ENCODE peak calls at places on chromosomes 1 and 21, in ten cellular contexts. One of them, this sample, is unnamed.

GRCh38 chr21:37916795-37917142 is 512 bp upstream of the KCNJ6 start:
- DNase-seq in BE2C: peak; percentile 34
- DNase-seq in CD8-positive, alpha-beta T cell: no peak
- DNase-seq in foreskin fibroblast: peak; percentile 23
- DNase-seq in mesothelial cell of epicardium: no peak
- DNase-seq in astrocyte of the spinal cord: no peak
- DNase-seq in lower leg skin: no peak
- DNase-seq in WTC11: peak; percentile 83
- DNase-seq in HFF-Myc: no peak
- DNase-seq in cardiac fibroblast: no peak
- DNase-seq in this sample: no peak

GRCh38 chr1:100622966-100623762 is 85.2 kb downstream of the GPR88 start:
- DNase-seq in BE2C: no peak
- DNase-seq in CD8-positive, alpha-beta T cell: no peak
- DNase-seq in foreskin fibroblast: peak; percentile 43
- DNase-seq in mesothelial cell of epicardium: no peak
- DNase-seq in astrocyte of the spinal cord: peak; percentile 88
- DNase-seq in lower leg skin: no peak
- DNase-seq in WTC11: no peak
- DNase-seq in HFF-Myc: no peak
- DNase-seq in cardiac fibroblast: peak; percentile 90
- DNase-seq in this sample: no peak

GRCh38 chr1:42463906-42464305 is 820 bp downstream of the CCDC30 start:
- DNase-seq in BE2C: no peak
- DNase-seq in CD8-positive, alpha-beta T cell: no peak
- DNase-seq in foreskin fibroblast: no peak
- DNase-seq in mesothelial cell of epicardium: no peak
- DNase-seq in astrocyte of the spinal cord: no peak
- DNase-seq in lower leg skin: no peak
- DNase-seq in WTC11: no peak
- DNase-seq in HFF-Myc: no peak
- DNase-seq in cardiac fibroblast: no peak
- DNase-seq in this sample: no peak

GRCh38 chr1:8925406-8925805 is 20.3 kb upstream of the CA6 start:
- DNase-seq in BE2C: no peak
- DNase-seq in CD8-positive, alpha-beta T cell: no peak
- DNase-seq in foreskin fibroblast: no peak
- DNase-seq in mesothelial cell of epicardium: no peak
- DNase-seq in astrocyte of the spinal cord: no peak
- DNase-seq in lower leg skin: no peak
- DNase-seq in WTC11: no peak
- DNase-seq in HFF-Myc: no peak
- DNase-seq in cardiac fibroblast: no peak
- DNase-seq in this sample: no peak

GRCh38 chr21:42160111-42160949 is 58.6 kb upstream of the ABCG1 start:
- DNase-seq in BE2C: no peak
- DNase-seq in CD8-positive, alpha-beta T cell: peak; percentile 71
- DNase-seq in foreskin fibroblast: no peak
- DNase-seq in mesothelial cell of epicardium: no peak
- DNase-seq in astrocyte of the spinal cord: no peak
- DNase-seq in lower leg skin: peak; percentile 78
- DNase-seq in WTC11: no peak
- DNase-seq in HFF-Myc: no peak
- DNase-seq in cardiac fibroblast: no peak
- DNase-seq in this sample: peak; percentile 9

GRCh38 chr1:152458384-152459185 is 44.5 kb upstream of the CRNN start:
- DNase-seq in BE2C: peak; percentile 70
- DNase-seq in CD8-positive, alpha-beta T cell: peak; percentile 69
- DNase-seq in foreskin fibroblast: peak; percentile 79
- DNase-seq in mesothelial cell of epicardium: no peak
- DNase-seq in astrocyte of the spinal cord: peak; percentile 75
- DNase-seq in lower leg skin: peak; percentile 94
- DNase-seq in WTC11: peak; percentile 55
- DNase-seq in HFF-Myc: peak; percentile 27
- DNase-seq in cardiac fibroblast: peak; percentile 87
- DNase-seq in this sample: peak; percentile 61

GRCh38 chr1:165129568-165130164 is 226.8 kb downstream of the LMX1A start:
- DNase-seq in BE2C: peak; percentile 67
- DNase-seq in CD8-positive, alpha-beta T cell: no peak
- DNase-seq in foreskin fibroblast: peak; percentile 43
- DNase-seq in mesothelial cell of epicardium: peak; percentile 56
- DNase-seq in astrocyte of the spinal cord: peak; percentile 14
- DNase-seq in lower leg skin: peak; percentile 87
- DNase-seq in WTC11: peak; percentile 89
- DNase-seq in HFF-Myc: no peak
- DNase-seq in cardiac fibroblast: peak; percentile 29
- DNase-seq in this sample: peak; percentile 33

GRCh38 chr1:163145435-163145834 is 57.3 kb downstream of the RGS5 start:
- DNase-seq in BE2C: no peak
- DNase-seq in CD8-positive, alpha-beta T cell: no peak
- DNase-seq in foreskin fibroblast: no peak
- DNase-seq in mesothelial cell of epicardium: no peak
- DNase-seq in astrocyte of the spinal cord: no peak
- DNase-seq in lower leg skin: no peak
- DNase-seq in WTC11: no peak
- DNase-seq in HFF-Myc: no peak
- DNase-seq in cardiac fibroblast: no peak
- DNase-seq in this sample: no peak

GRCh38 chr1:76266762-76267161 is 192.2 kb downstream of the ST6GALNAC3 start:
- DNase-seq in BE2C: peak; percentile 42
- DNase-seq in CD8-positive, alpha-beta T cell: no peak
- DNase-seq in foreskin fibroblast: no peak
- DNase-seq in mesothelial cell of epicardium: no peak
- DNase-seq in astrocyte of the spinal cord: no peak
- DNase-seq in lower leg skin: no peak
- DNase-seq in WTC11: no peak
- DNase-seq in HFF-Myc: no peak
- DNase-seq in cardiac fibroblast: no peak
- DNase-seq in this sample: no peak
- TF ChIP-seq CTCF in BE2C: no peak
- TF ChIP-seq CTCF in CD8-positive, alpha-beta T cell: no peak
- TF ChIP-seq CTCF in foreskin fibroblast: no peak
- TF ChIP-seq CTCF in mesothelial cell of epicardium: no peak
- TF ChIP-seq CTCF in astrocyte of the spinal cord: no peak
- TF ChIP-seq CTCF in lower leg skin: no peak
- TF ChIP-seq CTCF in WTC11: no peak
- TF ChIP-seq CTCF in HFF-Myc: no peak
- TF ChIP-seq CTCF in cardiac fibroblast: no peak
- TF ChIP-seq CTCF in this sample: no peak

GRCh38 chr1:111221633-111222286 is 5.8 kb upstream of the CHI3L2 start:
- DNase-seq in BE2C: peak; percentile 28
- DNase-seq in CD8-positive, alpha-beta T cell: peak; percentile 59
- DNase-seq in foreskin fibroblast: peak; percentile 24
- DNase-seq in mesothelial cell of epicardium: no peak
- DNase-seq in astrocyte of the spinal cord: no peak
- DNase-seq in lower leg skin: no peak
- DNase-seq in WTC11: no peak
- DNase-seq in HFF-Myc: no peak
- DNase-seq in cardiac fibroblast: no peak
- DNase-seq in this sample: peak; percentile 65

GRCh38 chr1:111221276-111221632 is 6.3 kb upstream of the CHI3L2 start:
- DNase-seq in BE2C: no peak
- DNase-seq in CD8-positive, alpha-beta T cell: no peak
- DNase-seq in foreskin fibroblast: no peak
- DNase-seq in mesothelial cell of epicardium: no peak
- DNase-seq in astrocyte of the spinal cord: no peak
- DNase-seq in lower leg skin: no peak
- DNase-seq in WTC11: no peak
- DNase-seq in HFF-Myc: no peak
- DNase-seq in cardiac fibroblast: no peak
- DNase-seq in this sample: no peak

GRCh38 chr1:111222308-111223125 is 5.0 kb upstream of the CHI3L2 start:
- DNase-seq in BE2C: peak; percentile 86
- DNase-seq in CD8-positive, alpha-beta T cell: peak; percentile 68
- DNase-seq in foreskin fibroblast: peak; percentile 81
- DNase-seq in mesothelial cell of epicardium: peak; percentile 45
- DNase-seq in astrocyte of the spinal cord: peak; percentile 61
- DNase-seq in lower leg skin: peak; percentile 95
- DNase-seq in WTC11: peak; percentile 93
- DNase-seq in HFF-Myc: no peak
- DNase-seq in cardiac fibroblast: peak; percentile 72
- DNase-seq in this sample: peak; percentile 51

GRCh38 chr1:111225091-111225490 is 2.4 kb upstream of the CHI3L2 start:
- DNase-seq in BE2C: no peak
- DNase-seq in CD8-positive, alpha-beta T cell: no peak
- DNase-seq in foreskin fibroblast: no peak
- DNase-seq in mesothelial cell of epicardium: no peak
- DNase-seq in astrocyte of the spinal cord: no peak
- DNase-seq in lower leg skin: no peak
- DNase-seq in WTC11: no peak
- DNase-seq in HFF-Myc: no peak
- DNase-seq in cardiac fibroblast: no peak
- DNase-seq in this sample: no peak

DNA sequence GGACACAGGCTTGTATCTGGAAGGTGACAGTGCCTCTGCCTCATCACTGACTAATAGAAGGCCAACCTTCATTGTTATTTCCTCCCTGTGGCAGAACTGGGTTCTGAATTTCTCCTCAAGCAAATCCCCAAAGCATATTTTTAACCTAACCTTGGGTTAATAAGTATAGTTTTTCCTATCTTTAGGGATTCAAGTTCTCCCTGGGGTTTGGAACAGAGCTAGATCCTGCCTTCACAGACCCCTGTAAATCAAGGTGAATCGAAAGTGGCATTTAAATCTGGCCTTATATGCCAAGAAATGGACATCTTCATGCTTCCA is 4.4 kb upstream of the CHI3L2 start:
- DNase-seq in BE2C: no peak
- DNase-seq in CD8-positive, alpha-beta T cell: no peak
- DNase-seq in foreskin fibroblast: no peak
- DNase-seq in mesothelial cell of epicardium: no peak
- DNase-seq in astrocyte of the spinal cord: no peak
- DNase-seq in lower leg skin: no peak
- DNase-seq in WTC11: no peak
- DNase-seq in HFF-Myc: no peak
- DNase-seq in cardiac fibroblast: no peak
- DNase-seq in this sample: no peak
- TF ChIP-seq CTCF in BE2C: no peak
- TF ChIP-seq CTCF in CD8-positive, alpha-beta T cell: peak; percentile 37
- TF ChIP-seq CTCF in foreskin fibroblast: no peak
- TF ChIP-seq CTCF in mesothelial cell of epicardium: no peak
- TF ChIP-seq CTCF in astrocyte of the spinal cord: no peak
- TF ChIP-seq CTCF in lower leg skin: no peak
- TF ChIP-seq CTCF in WTC11: no peak
- TF ChIP-seq CTCF in HFF-Myc: no peak
- TF ChIP-seq CTCF in cardiac fibroblast: no peak
- TF ChIP-seq CTCF in this sample: no peak

GRCh38 chr1:234658143-234658542 is 48.2 kb upstream of the IRF2BP2 start:
- DNase-seq in BE2C: no peak
- DNase-seq in CD8-positive, alpha-beta T cell: no peak
- DNase-seq in foreskin fibroblast: peak; percentile 89
- DNase-seq in mesothelial cell of epicardium: no peak
- DNase-seq in astrocyte of the spinal cord: peak; percentile 34
- DNase-seq in lower leg skin: peak; percentile 91
- DNase-seq in WTC11: no peak
- DNase-seq in HFF-Myc: no peak
- DNase-seq in cardiac fibroblast: peak; percentile 65
- DNase-seq in this sample: no peak

GRCh38 chr1:234655328-234656069 is 45.5 kb upstream of the IRF2BP2 start:
- DNase-seq in BE2C: peak; percentile 31
- DNase-seq in CD8-positive, alpha-beta T cell: no peak
- DNase-seq in foreskin fibroblast: no peak
- DNase-seq in mesothelial cell of epicardium: no peak
- DNase-seq in astrocyte of the spinal cord: no peak
- DNase-seq in lower leg skin: no peak
- DNase-seq in WTC11: no peak
- DNase-seq in HFF-Myc: no peak
- DNase-seq in cardiac fibroblast: no peak
- DNase-seq in this sample: no peak

GRCh38 chr1:234659538-234659937 is 49.6 kb upstream of the IRF2BP2 start:
- DNase-seq in BE2C: no peak
- DNase-seq in CD8-positive, alpha-beta T cell: no peak
- DNase-seq in foreskin fibroblast: peak; percentile 93
- DNase-seq in mesothelial cell of epicardium: no peak
- DNase-seq in astrocyte of the spinal cord: peak; percentile 87
- DNase-seq in lower leg skin: peak; percentile 77
- DNase-seq in WTC11: no peak
- DNase-seq in HFF-Myc: peak; percentile 25
- DNase-seq in cardiac fibroblast: peak; percentile 91
- DNase-seq in this sample: no peak

GRCh38 chr1:234656070-234656875 is 46.3 kb upstream of the IRF2BP2 start:
- DNase-seq in BE2C: no peak
- DNase-seq in CD8-positive, alpha-beta T cell: no peak
- DNase-seq in foreskin fibroblast: peak; percentile 34
- DNase-seq in mesothelial cell of epicardium: no peak
- DNase-seq in astrocyte of the spinal cord: no peak
- DNase-seq in lower leg skin: no peak
- DNase-seq in WTC11: no peak
- DNase-seq in HFF-Myc: no peak
- DNase-seq in cardiac fibroblast: peak; percentile 43
- DNase-seq in this sample: no peak

GRCh38 chr1:234656981-234657651 is 47.1 kb upstream of the IRF2BP2 start:
- DNase-seq in BE2C: no peak
- DNase-seq in CD8-positive, alpha-beta T cell: no peak
- DNase-seq in foreskin fibroblast: peak; percentile 98
- DNase-seq in mesothelial cell of epicardium: no peak
- DNase-seq in astrocyte of the spinal cord: peak; percentile 93
- DNase-seq in lower leg skin: peak; percentile 85
- DNase-seq in WTC11: no peak
- DNase-seq in HFF-Myc: peak; percentile 89
- DNase-seq in cardiac fibroblast: peak; percentile 99
- DNase-seq in this sample: peak; percentile 32
- TF ChIP-seq CTCF in BE2C: no peak
- TF ChIP-seq CTCF in CD8-positive, alpha-beta T cell: no peak
- TF ChIP-seq CTCF in foreskin fibroblast: no peak
- TF ChIP-seq CTCF in mesothelial cell of epicardium: no peak
- TF ChIP-seq CTCF in astrocyte of the spinal cord: no peak
- TF ChIP-seq CTCF in lower leg skin: no peak
- TF ChIP-seq CTCF in WTC11: no peak
- TF ChIP-seq CTCF in HFF-Myc: no peak
- TF ChIP-seq CTCF in cardiac fibroblast: no peak
- TF ChIP-seq CTCF in this sample: no peak

GRCh38 chr1:158969166-158969565 is 37.8 kb downstream of the PYHIN1 start:
- DNase-seq in BE2C: no peak
- DNase-seq in CD8-positive, alpha-beta T cell: no peak
- DNase-seq in foreskin fibroblast: no peak
- DNase-seq in mesothelial cell of epicardium: no peak
- DNase-seq in astrocyte of the spinal cord: no peak
- DNase-seq in lower leg skin: no peak
- DNase-seq in WTC11: no peak
- DNase-seq in HFF-Myc: no peak
- DNase-seq in cardiac fibroblast: no peak
- DNase-seq in this sample: no peak

GRCh38 chr1:158978730-158979129 is 31.0 kb upstream of the IFI16 start:
- DNase-seq in BE2C: no peak
- DNase-seq in CD8-positive, alpha-beta T cell: no peak
- DNase-seq in foreskin fibroblast: no peak
- DNase-seq in mesothelial cell of epicardium: no peak
- DNase-seq in astrocyte of the spinal cord: no peak
- DNase-seq in lower leg skin: no peak
- DNase-seq in WTC11: no peak
- DNase-seq in HFF-Myc: no peak
- DNase-seq in cardiac fibroblast: no peak
- DNase-seq in this sample: no peak

GRCh38 chr1:158969855-158970254 is 38.5 kb downstream of the PYHIN1 start:
- DNase-seq in BE2C: no peak
- DNase-seq in CD8-positive, alpha-beta T cell: no peak
- DNase-seq in foreskin fibroblast: no peak
- DNase-seq in mesothelial cell of epicardium: no peak
- DNase-seq in astrocyte of the spinal cord: no peak
- DNase-seq in lower leg skin: no peak
- DNase-seq in WTC11: no peak
- DNase-seq in HFF-Myc: no peak
- DNase-seq in cardiac fibroblast: no peak
- DNase-seq in this sample: no peak

DNA sequence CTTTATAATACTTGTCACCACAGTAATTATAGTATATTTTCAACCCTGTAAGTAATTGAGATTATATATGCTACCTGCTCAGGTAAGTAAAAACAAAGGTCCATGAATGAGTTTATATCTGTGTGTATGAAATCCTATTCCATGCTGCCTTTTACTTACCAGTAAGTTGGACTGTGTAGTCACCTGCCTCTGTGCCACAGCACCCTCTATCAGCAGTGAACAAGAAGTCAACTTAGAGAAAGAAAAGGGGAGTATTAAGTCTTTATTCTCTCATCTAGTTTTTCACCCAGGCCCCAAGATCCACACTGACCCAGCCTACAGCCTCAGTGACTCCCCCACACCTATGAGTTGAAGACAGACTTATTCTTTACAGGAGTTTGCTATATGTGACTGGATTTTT is 36.9 kb upstream of the IFI16 start:
- DNase-seq in BE2C: no peak
- DNase-seq in CD8-positive, alpha-beta T cell: no peak
- DNase-seq in foreskin fibroblast: no peak
- DNase-seq in mesothelial cell of epicardium: no peak
- DNase-seq in astrocyte of the spinal cord: no peak
- DNase-seq in lower leg skin: no peak
- DNase-seq in WTC11: no peak
- DNase-seq in HFF-Myc: no peak
- DNase-seq in cardiac fibroblast: peak; percentile 20
- DNase-seq in this sample: no peak
- TF ChIP-seq CTCF in BE2C: no peak
- TF ChIP-seq CTCF in CD8-positive, alpha-beta T cell: no peak
- TF ChIP-seq CTCF in foreskin fibroblast: no peak
- TF ChIP-seq CTCF in mesothelial cell of epicardium: no peak
- TF ChIP-seq CTCF in astrocyte of the spinal cord: no peak
- TF ChIP-seq CTCF in lower leg skin: no peak
- TF ChIP-seq CTCF in WTC11: no peak
- TF ChIP-seq CTCF in HFF-Myc: no peak
- TF ChIP-seq CTCF in cardiac fibroblast: no peak
- TF ChIP-seq CTCF in this sample: peak; percentile 39

This sample was measured in GM13977.